ENCODE peak calls at places on chromosomes 12 and 14, in four cellular contexts. P is AG09319, H is GM10248, U is MCF 10A. K is an unnamed sample.

GRCh38 chr14:76019676-76020075 is 34.1 kb downstream of the IFT43 start:
- DNase-seq in P (no peak), U (no peak), H (no peak), K (no peak)

GRCh38 chr12:12331244-12331771 is 18.7 kb downstream of the MANSC1 start:
- DNase-seq in H (no peak), P (no peak), U (no peak), K (no peak)

GRCh38 chr12:120236124-120236398 is 29.5 kb downstream of the PXN start:
- DNase-seq in H (no peak), U (no peak), P (no peak), K (no peak)

GRCh38 chr12:52495385-52495784 is 2.3 kb upstream of the KRT6A start:
- DNase-seq in U (peak; percentile 95), H (no peak), P (no peak), K (no peak)

GRCh38 chr12:50234347-50234746 is 49.0 kb downstream of the LIMA1 start:
- DNase-seq in H (no peak), P (no peak), U (peak; percentile 83), K (no peak)

GRCh38 chr12:3314306-3314663 is 176.7 kb upstream of the PRMT8 start:
- DNase-seq in P (no peak), U (no peak), H (no peak), K (no peak)

GRCh38 chr14:74922752-74923401 is at the start of gene RPS6KL1:
- DNase-seq in P (no peak), U (peak; percentile 78), H (peak; percentile 93), K (peak; percentile 99)

GRCh38 chr12:53575502-53576264 is 50.5 kb downstream of the ATF7 start:
- DNase-seq in H (no peak), P (no peak), U (peak; percentile 91), K (no peak)

GRCh38 chr12:91975891-91976290 is 169.8 kb downstream of the BTG1 start:
- DNase-seq in H (no peak), U (no peak), P (no peak), K (no peak)

GRCh38 chr12:110640275-110641025 is 26.5 kb downstream of the TCTN1 start:
- DNase-seq in H (no peak), U (no peak), P (no peak), K (no peak)

GRCh38 chr14:68841030-68841809 is 48.4 kb upstream of the ZFP36L1 start:
- DNase-seq in P (no peak), U (no peak), H (no peak), K (no peak)

GRCh38 chr12:111850526-111850925 is 8.5 kb downstream of the MAPKAPK5 start:
- DNase-seq in P (no peak), H (no peak), U (no peak), K (no peak)

GRCh38 chr14:99098199-99098598 is 173.8 kb downstream of the BCL11B start:
- DNase-seq in H (no peak), U (no peak), P (no peak), K (no peak)

GRCh38 chr12:10362325-10362724 is 27.5 kb downstream of the KLRK1 start:
- DNase-seq in P (no peak), H (no peak), U (no peak), K (no peak)

GRCh38 chr12:109764776-109765492 is 51.3 kb downstream of the FAM222A start:
- DNase-seq in P (no peak), U (no peak), H (no peak), K (no peak)

GRCh38 chr12:75177997-75178396 is 31.6 kb downstream of the KCNC2 start:
- DNase-seq in P (peak; percentile 39), U (peak; percentile 97), H (no peak), K (no peak)

GRCh38 chr12:110349096-110349495 is 54.4 kb downstream of the ANAPC7 start:
- DNase-seq in H (no peak), U (no peak), P (no peak), K (no peak)

GRCh38 chr12:20040844-20041243 is 327.5 kb upstream of the PDE3A start:
- DNase-seq in U (no peak), P (no peak), H (no peak), K (no peak)

GRCh38 chr12:69247253-69248018 is 8.1 kb downstream of the CPSF6 start:
- DNase-seq in H (no peak), P (no peak), U (no peak), K (no peak)

GRCh38 chr12:99553461-99553860 is 94.1 kb upstream of the GARIN6 start:
- DNase-seq in H (no peak), U (no peak), P (no peak), K (no peak)

GRCh38 chr14:96263347-96264199 is 7.6 kb downstream of the BDKRB1 start:
- DNase-seq in U (no peak), H (no peak), P (no peak), K (no peak)

GRCh38 chr12:109883429-109883828 is 3.1 kb upstream of the GLTP start:
- DNase-seq in H (no peak), P (no peak), U (peak; percentile 27), K (no peak)

GRCh38 chr14:103547941-103548462 is 14.5 kb downstream of the BAG5 start:
- DNase-seq in P (no peak), H (no peak), U (no peak), K (no peak)

GRCh38 chr12:54306925-54307731 is 6.3 kb upstream of the NFE2 start:
- DNase-seq in P (peak; percentile 42), H (no peak), U (peak; percentile 99), K (no peak)

GRCh38 chr12:95173392-95174251 is 43.6 kb downstream of the FGD6 start:
- DNase-seq in P (peak; percentile 30), U (peak; percentile 92), H (no peak), K (no peak)

GRCh38 chr12:104653730-104654328 is 197.1 kb downstream of the CHST11 start:
- DNase-seq in U (peak; percentile 41), P (no peak), H (peak; percentile 36), K (no peak)

GRCh38 chr12:66735275-66735674 is 56.4 kb upstream of the GRIP1 start:
- DNase-seq in H (no peak), U (no peak), P (no peak), K (no peak)

GRCh38 chr14:69460093-69460701 is 24.3 kb upstream of the PLEKHD1 start:
- DNase-seq in U (peak; percentile 85), H (peak; percentile 68), P (peak; percentile 69), K (peak; percentile 29)

GRCh38 chr14:61178226-61179060 is 102.7 kb downstream of the TMEM30B start:
- DNase-seq in U (peak; percentile 95), H (no peak), P (peak; percentile 86), K (no peak)

GRCh38 chr14:53890611-53891091 is 66.0 kb downstream of the BMP4 start:
- DNase-seq in U (no peak), P (no peak), H (no peak), K (no peak)

GRCh38 chr14:94423465-94424056 is 29.0 kb downstream of the SERPINA11 start:
- DNase-seq in H (peak; percentile 52), P (no peak), U (peak; percentile 71), K (no peak)

GRCh38 chr14:75418779-75419768 is 8.7 kb upstream of the JDP2 start:
- DNase-seq in H (peak; percentile 82), U (peak; percentile 46), P (no peak), K (peak; percentile 46)

GRCh38 chr12:31590730-31591307 is at the start of gene DENND5B:
- DNase-seq in P (no peak), U (peak; percentile 42), H (peak; percentile 79), K (peak; percentile 57)

GRCh38 chr12:115740586-115741155 is 536.8 kb downstream of the MED13L start:
- DNase-seq in U (no peak), H (no peak), P (no peak), K (no peak)

GRCh38 chr12:123075591-123076171 is 75.2 kb downstream of the PITPNM2 start:
- DNase-seq in P (no peak), H (peak; percentile 75), U (no peak), K (no peak)

GRCh38 chr12:124345795-124346194 is 50.9 kb downstream of the RFLNA start:
- DNase-seq in H (no peak), P (no peak), U (no peak), K (no peak)
- TF ChIP-seq CTCF in H (no peak), P (no peak), U (no peak), K (no peak)

GRCh38 chr14:44453433-44454171 is 53.5 kb downstream of the FSCB start:
- DNase-seq in U (peak; percentile 83), P (no peak), H (no peak), K (no peak)
- TF ChIP-seq CTCF in U (no peak), P (no peak), H (no peak), K (no peak)

GRCh38 chr14:44658389-44658696 is 151.3 kb upstream of the FSCB start:
- DNase-seq in P (no peak), U (no peak), H (no peak), K (no peak)

GRCh38 chr14:44662250-44662891 is 155.3 kb upstream of the FSCB start:
- DNase-seq in P (no peak), U (no peak), H (no peak), K (no peak)

GRCh38 chr14:44652640-44653039 is 145.6 kb upstream of the FSCB start:
- DNase-seq in U (no peak), P (no peak), H (no peak), K (no peak)

GRCh38 chr14:44657153-44657552 is 150.1 kb upstream of the FSCB start:
- DNase-seq in P (no peak), U (no peak), H (no peak), K (no peak)

GRCh38 chr14:44657688-44658388 is 150.8 kb upstream of the FSCB start:
- DNase-seq in H (no peak), P (no peak), U (peak; percentile 45), K (no peak)
- TF ChIP-seq CTCF in H (no peak), P (peak; percentile 32), U (peak; percentile 50), K (peak; percentile 48)

DNA sequence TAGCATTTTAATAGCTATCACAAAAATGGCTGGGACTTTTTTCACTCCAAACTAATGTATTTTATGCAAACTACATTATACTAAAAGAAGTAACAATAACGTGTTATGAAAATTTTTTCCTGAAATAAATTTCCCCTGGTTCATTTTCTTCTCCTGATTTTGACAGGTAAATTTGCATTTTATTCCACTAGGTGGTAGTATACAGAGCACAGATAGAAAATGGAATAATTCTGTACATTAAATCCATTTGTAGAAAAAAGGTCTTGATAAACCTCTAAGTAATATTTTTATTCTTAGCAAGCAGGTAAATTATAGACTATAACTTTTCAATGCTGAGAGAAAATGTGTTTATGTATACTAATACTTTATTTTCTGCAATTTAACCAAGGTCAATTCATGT is 96.5 kb downstream of the BCAT1 start:
- DNase-seq in P (no peak), H (no peak), U (no peak), K (no peak)
- TF ChIP-seq CTCF in P (peak; percentile 33), H (peak; percentile 26), U (peak; percentile 42), K (peak; percentile 34)

DNA sequence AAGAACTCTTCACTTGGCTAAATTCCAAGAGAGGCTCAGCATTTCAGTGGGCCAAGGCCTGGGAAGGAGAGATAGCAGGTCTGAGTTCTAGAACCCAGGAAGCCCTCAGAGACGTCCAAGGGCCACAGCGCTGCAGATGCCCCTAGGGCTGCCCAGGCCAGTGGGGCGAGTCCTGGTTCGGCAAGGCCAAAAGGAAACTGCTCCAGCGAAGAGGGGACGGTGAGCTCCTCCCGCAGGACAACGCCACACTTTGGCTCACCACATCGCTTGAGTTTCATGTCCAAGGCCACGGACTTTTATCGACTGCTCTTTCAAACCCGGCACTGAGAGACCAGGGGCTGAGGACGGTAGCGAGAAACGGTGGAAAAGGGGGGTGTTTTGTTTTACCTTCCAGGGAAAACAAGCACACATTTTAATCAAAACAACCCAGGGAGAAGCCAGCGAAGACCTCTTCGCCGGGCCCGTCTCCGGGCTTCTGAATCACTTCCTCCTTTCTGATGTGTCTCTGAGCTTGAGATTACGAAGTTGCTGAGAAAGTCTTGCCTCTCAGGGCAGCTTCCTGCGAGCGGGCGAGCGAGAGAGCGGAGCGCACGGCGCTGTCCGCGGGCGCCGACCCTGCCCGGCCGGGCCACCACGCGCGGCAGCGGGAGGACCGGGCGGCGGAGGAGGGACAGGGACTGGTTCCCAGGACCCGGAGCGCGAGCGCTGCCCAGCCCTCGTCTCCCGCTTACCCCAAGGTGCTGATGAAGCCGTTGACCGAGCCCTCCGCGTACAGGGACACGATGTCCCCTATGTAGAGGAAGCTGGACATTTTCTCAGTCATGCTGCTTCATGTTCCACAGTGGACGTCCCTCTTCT is 806 bp downstream of the ITPR2 start:
- DNase-seq in H (peak; percentile 78), U (peak; percentile 71), P (no peak), K (no peak)
- TF ChIP-seq CTCF in H (peak; percentile 40), U (no peak), P (peak; percentile 15), K (no peak)

K was measured in D721Med.